ENCODE peak calls at places on chromosomes 6 and 20, in four cellular contexts. One of them, this sample, is unnamed.

GRCh38 chr6:75149696-75150095 is 56.2 kb downstream of the COL12A1 start:
- DNase-seq in A549: no peak
- DNase-seq in prostate gland: no peak
- DNase-seq in GM12891: no peak
- DNase-seq in this sample: no peak

GRCh38 chr20:23180451-23180921 is 94.4 kb upstream of the CD93 start:
- DNase-seq in A549: no peak
- DNase-seq in prostate gland: no peak
- DNase-seq in GM12891: no peak
- DNase-seq in this sample: no peak

GRCh38 chr6:152573762-152574161 is 63.4 kb downstream of the SYNE1 start:
- DNase-seq in A549: no peak
- DNase-seq in prostate gland: no peak
- DNase-seq in GM12891: no peak
- DNase-seq in this sample: no peak

GRCh38 chr6:28134716-28135115 is 7.0 kb upstream of the ZKSCAN8 start:
- DNase-seq in A549: no peak
- DNase-seq in prostate gland: no peak
- DNase-seq in GM12891: no peak
- DNase-seq in this sample: no peak

GRCh38 chr6:125826695-125827463 is 36.1 kb downstream of the NCOA7 start:
- DNase-seq in A549: no peak
- DNase-seq in prostate gland: no peak
- DNase-seq in GM12891: no peak
- DNase-seq in this sample: no peak

GRCh38 chr6:152318278-152318677 is 318.9 kb downstream of the SYNE1 start:
- DNase-seq in A549: no peak
- DNase-seq in prostate gland: no peak
- DNase-seq in GM12891: no peak
- DNase-seq in this sample: no peak

GRCh38 chr6:67640462-67640861 is 994.6 kb upstream of the ADGRB3 start:
- DNase-seq in A549: no peak
- DNase-seq in prostate gland: no peak
- DNase-seq in GM12891: no peak
- DNase-seq in this sample: no peak

GRCh38 chr20:48733296-48733790 is 94.5 kb downstream of the PREX1 start:
- DNase-seq in A549: peak
- DNase-seq in prostate gland: no peak
- DNase-seq in GM12891: no peak
- DNase-seq in this sample: peak

GRCh38 chr6:118968416-118968815 is 33.5 kb upstream of the MCM9 start:
- DNase-seq in A549: peak
- DNase-seq in prostate gland: no peak
- DNase-seq in GM12891: no peak
- DNase-seq in this sample: no peak

GRCh38 chr6:131250121-131250520 is 114.9 kb downstream of the AKAP7 start:
- DNase-seq in A549: no peak
- DNase-seq in prostate gland: peak
- DNase-seq in GM12891: no peak
- DNase-seq in this sample: peak

GRCh38 chr6:137913996-137914529 is 47.0 kb downstream of the TNFAIP3 start:
- DNase-seq in A549: no peak
- DNase-seq in prostate gland: no peak
- DNase-seq in GM12891: no peak
- DNase-seq in this sample: no peak

GRCh38 chr6:21665436-21666199 is 72.1 kb downstream of the SOX4 start:
- DNase-seq in A549: no peak
- DNase-seq in prostate gland: no peak
- DNase-seq in GM12891: no peak
- DNase-seq in this sample: no peak

GRCh38 chr6:44012078-44012493 is 115.2 kb downstream of the MRPL14 start:
- DNase-seq in A549: peak
- DNase-seq in prostate gland: no peak
- DNase-seq in GM12891: no peak
- DNase-seq in this sample: peak

GRCh38 chr6:9606435-9607134 is 808.3 kb downstream of the TFAP2A start:
- DNase-seq in A549: no peak
- DNase-seq in prostate gland: no peak
- DNase-seq in GM12891: no peak
- DNase-seq in this sample: no peak

GRCh38 chr6:106103728-106104109 is 17.6 kb downstream of the PRDM1 start:
- DNase-seq in A549: no peak
- DNase-seq in prostate gland: peak
- DNase-seq in GM12891: no peak
- DNase-seq in this sample: no peak

GRCh38 chr6:28220164-28221133 is 4.6 kb upstream of the ZSCAN9 start:
- DNase-seq in A549: no peak
- DNase-seq in prostate gland: no peak
- DNase-seq in GM12891: no peak
- DNase-seq in this sample: no peak

GRCh38 chr20:56646599-56646998 is 17.5 kb downstream of the TFAP2C start:
- DNase-seq in A549: no peak
- DNase-seq in prostate gland: no peak
- DNase-seq in GM12891: no peak
- DNase-seq in this sample: no peak

GRCh38 chr20:7232796-7233195 is 465.3 kb downstream of the BMP2 start:
- DNase-seq in A549: no peak
- DNase-seq in prostate gland: no peak
- DNase-seq in GM12891: no peak
- DNase-seq in this sample: no peak

GRCh38 chr6:158638393-158638792 is 6.2 kb downstream of the DYNLT1 start:
- DNase-seq in A549: no peak
- DNase-seq in prostate gland: no peak
- DNase-seq in GM12891: no peak
- DNase-seq in this sample: no peak

GRCh38 chr6:11729083-11729482 is 49.5 kb downstream of the ADTRP start:
- DNase-seq in A549: no peak
- DNase-seq in prostate gland: no peak
- DNase-seq in GM12891: no peak
- DNase-seq in this sample: no peak

GRCh38 chr20:57896017-57896416 is 186.2 kb upstream of the PMEPA1 start:
- DNase-seq in A549: no peak
- DNase-seq in prostate gland: no peak
- DNase-seq in GM12891: no peak
- DNase-seq in this sample: no peak

GRCh38 chr6:134787261-134787871 is 162.5 kb downstream of the ALDH8A1 start:
- DNase-seq in A549: peak
- DNase-seq in prostate gland: no peak
- DNase-seq in GM12891: no peak
- DNase-seq in this sample: no peak

DNA sequence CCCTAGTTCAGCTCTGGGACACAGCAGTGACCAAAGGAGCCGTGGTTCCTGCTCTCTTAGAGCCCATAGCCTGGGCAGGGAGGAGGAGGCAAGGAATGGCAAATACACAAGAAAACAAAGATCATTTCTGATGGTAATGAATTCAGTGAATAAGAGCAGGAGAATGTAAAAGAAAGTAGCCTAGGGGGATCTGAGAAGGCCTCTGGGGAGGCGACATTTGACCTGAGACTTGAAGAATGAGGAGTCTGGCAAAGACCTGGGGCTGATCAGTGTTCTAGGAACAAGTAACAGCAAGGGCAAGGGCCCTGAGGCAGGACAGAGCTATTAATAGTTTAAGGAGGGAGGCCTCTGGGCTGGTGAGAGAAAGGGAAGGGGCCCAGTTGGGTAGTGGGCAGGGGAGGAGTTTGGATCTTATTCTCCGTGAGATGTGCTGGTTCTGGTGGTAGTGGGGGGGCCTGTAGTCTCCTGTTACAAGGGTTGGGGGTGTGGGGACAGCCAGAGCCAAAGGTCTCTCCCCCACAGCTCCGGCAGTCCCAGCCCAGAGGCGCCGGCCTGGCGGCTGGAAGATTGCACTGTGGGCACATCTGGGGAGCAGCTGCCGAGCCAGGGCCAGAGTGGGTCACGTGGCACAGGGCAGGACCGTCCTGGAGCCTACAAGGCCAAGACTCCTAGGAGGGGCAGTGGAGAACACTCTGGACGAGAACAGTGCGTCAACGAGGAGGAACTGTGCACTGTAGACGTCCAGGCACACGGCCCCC is 9.3 kb upstream of the ID1 start:
- DNase-seq in A549: peak
- DNase-seq in prostate gland: no peak
- DNase-seq in GM12891: no peak
- DNase-seq in this sample: peak
- TF ChIP-seq POLR2A in A549: peak
- TF ChIP-seq POLR2A in prostate gland: peak
- TF ChIP-seq POLR2A in GM12891: no peak
- TF ChIP-seq POLR2A in this sample: peak

DNA sequence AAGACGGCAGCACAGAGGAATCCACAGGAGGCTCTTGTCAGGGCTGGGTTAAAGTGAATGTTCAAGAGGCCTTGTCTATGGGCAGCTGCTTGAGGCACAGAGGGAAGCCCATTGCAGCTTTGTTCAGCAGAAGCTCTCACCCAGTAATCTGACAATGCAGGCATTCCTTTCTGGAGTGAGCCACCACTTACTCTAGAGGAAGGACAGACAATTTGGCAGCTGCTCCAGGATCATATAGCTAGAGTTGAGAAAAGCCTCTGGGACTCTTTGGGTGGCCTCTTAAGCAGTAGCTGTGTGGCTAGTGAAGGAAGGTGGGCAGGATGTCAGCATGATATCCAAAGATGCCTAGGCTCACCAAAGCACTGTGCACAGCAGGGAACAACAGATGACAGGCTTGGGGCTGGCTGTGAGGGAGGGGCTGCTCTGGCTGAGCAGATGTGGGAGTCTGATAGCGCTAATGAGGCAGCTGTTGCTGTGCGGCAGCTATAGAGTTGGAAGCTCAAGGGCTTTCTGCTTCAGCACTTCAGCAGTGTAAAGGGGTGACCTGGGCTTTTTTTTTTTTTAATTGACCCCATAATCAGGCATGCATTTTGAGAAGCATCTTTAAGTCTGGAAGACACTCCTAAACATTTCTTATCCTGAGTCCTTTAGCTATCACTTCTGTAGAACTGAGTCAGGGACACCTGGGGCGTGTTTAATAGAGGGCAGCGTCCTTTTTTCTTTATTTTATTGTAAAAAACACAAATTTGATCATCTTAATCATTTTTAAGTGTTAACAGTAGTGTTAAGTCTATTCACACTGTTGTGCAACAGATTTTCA is 27.2 kb downstream of the CMTR1 start:
- DNase-seq in A549: no peak
- DNase-seq in prostate gland: no peak
- DNase-seq in GM12891: no peak
- DNase-seq in this sample: no peak
- TF ChIP-seq POLR2A in A549: no peak
- TF ChIP-seq POLR2A in prostate gland: no peak
- TF ChIP-seq POLR2A in GM12891: no peak
- TF ChIP-seq POLR2A in this sample: no peak

DNA sequence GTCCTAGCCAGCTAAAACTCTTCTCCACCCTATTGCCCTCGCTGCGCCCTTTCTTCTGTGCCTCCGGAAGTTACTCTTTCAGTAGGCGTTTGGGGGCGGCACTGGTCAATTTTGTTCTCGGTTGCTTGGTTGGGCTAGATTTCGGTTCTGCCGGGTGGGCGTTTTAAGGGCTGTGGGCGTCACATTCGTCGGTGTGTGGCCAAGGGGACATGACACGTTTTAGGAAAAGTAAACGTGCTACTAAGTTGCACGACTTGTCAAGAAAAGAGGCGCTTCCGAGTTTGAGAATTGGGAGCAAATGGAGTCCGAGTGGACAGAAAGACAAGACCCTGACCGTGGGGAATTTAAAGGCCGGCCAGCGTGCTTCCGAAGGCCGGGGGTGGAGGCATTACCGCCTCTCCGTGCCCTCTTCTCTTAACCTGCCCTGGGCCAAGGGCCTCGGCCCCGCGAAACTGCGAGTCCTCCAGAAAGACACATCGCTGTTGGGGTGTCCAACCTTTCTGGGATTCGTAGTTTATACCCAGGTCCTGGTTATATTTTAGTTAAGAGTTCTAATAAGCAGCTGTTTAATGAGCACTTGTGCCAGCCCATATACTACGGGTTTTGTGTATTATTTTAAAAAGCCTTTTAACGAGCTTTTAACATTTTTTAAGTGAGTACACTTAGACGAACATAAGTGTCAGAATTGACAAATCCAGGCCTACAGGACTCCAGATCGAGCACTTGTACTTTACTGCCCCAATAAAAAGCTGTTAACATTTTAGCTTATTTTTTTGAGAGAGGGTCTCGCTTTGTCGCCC is 664 bp upstream of the BAG6 start:
- DNase-seq in A549: no peak
- DNase-seq in prostate gland: peak
- DNase-seq in GM12891: peak
- DNase-seq in this sample: peak
- TF ChIP-seq POLR2A in A549: no peak
- TF ChIP-seq POLR2A in prostate gland: peak
- TF ChIP-seq POLR2A in GM12891: peak
- TF ChIP-seq POLR2A in this sample: peak

GRCh38 chr6:36888654-36889481 is 3.1 kb downstream of the C6orf89 start:
- DNase-seq in A549: no peak
- DNase-seq in prostate gland: no peak
- DNase-seq in GM12891: no peak
- DNase-seq in this sample: no peak

GRCh38 chr6:36884610-36885009 is 1.1 kb upstream of the C6orf89 start:
- DNase-seq in A549: no peak
- DNase-seq in prostate gland: no peak
- DNase-seq in GM12891: no peak
- DNase-seq in this sample: no peak

GRCh38 chr6:36888115-36888643 is 2.4 kb downstream of the C6orf89 start:
- DNase-seq in A549: no peak
- DNase-seq in prostate gland: no peak
- DNase-seq in GM12891: no peak
- DNase-seq in this sample: no peak

GRCh38 chr6:36886948-36887347 is 1.2 kb downstream of the C6orf89 start:
- DNase-seq in A549: no peak
- DNase-seq in prostate gland: no peak
- DNase-seq in GM12891: no peak
- DNase-seq in this sample: no peak

DNA sequence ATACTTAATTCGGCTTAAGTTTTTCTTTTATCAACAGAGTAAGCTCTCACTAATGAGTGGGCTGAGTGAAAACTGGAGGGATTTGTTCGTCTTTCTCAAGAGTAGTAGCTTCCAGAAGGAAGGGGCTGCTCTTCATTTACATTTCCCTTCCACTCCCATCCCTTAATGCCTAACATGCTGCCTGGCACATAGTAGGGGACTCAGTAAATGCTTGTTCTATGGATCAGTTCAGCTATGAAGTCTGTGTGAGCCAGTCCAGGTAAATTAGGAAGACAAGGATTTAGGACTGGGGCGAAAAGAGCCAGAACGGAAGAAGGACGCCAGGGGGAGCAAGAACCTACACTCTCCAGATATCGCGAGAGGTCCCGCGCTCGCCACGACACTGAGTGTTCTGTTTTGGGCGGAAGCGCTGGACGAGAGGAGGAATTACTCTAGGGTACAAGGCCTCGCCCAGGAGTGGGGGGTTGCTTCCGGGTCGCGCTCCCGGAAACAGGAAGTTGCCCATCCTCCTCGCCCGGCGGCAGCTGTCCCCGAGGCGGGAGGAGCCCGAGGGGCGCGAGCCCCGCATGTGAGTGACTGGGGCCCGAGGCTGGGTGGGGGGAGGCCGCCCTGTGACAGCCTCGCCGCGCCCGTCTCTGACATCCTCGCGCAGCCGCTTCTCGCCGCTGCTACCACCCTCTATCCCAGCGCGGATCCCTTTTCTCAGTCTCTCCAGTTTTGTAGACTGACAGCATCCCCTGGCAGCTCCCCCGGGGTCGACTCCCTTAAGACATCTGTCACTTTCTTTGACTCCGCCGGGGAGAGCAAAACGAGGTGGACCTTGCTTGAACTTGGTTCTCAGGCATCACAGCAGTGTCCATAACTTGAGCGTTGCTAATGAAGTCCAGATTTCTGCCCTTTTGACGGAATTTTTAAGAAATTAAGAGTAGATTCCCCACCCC is at the start of gene C6orf89:
- DNase-seq in A549: peak
- DNase-seq in prostate gland: peak
- DNase-seq in GM12891: peak
- DNase-seq in this sample: peak
- TF ChIP-seq POLR2A in A549: peak
- TF ChIP-seq POLR2A in prostate gland: peak
- TF ChIP-seq POLR2A in GM12891: peak
- TF ChIP-seq POLR2A in this sample: peak

This sample was measured in H54.